ENCODE peak calls at places on chromosomes 13 and 19, in six cellular contexts. C is activated CD4-positive, alpha-beta T cell treated with anti-CD3 and anti-CD28 coated beads, Interleukin-2, amount 50 U/mL, for 1 hour; L is tibial nerve; H is stimulated activated CD4-positive, alpha-beta T cell treated with anti-CD3 and anti-CD28 coated beads, Interleukin-12 subunit alpha, Interleukin-12 subunit beta, amount 100 ng/mL, for 4 hours; F is lower lobe of right lung; Q is HS-5. N is an unnamed sample.

GRCh38 chr19:15122331-15123030 is 15.3 kb downstream of the SYDE1 start:
- DNase-seq in C (no peak), L (no peak), H (no peak), F (no peak), Q (no peak), N (no peak)

GRCh38 chr13:99353836-99354235 is 46.6 kb upstream of the GPR183 start:
- DNase-seq in C (no peak), L (no peak), H (no peak), F (no peak), Q (no peak), N (peak)

GRCh38 chr13:90461398-90461797 is 886.1 kb upstream of the MIR17HG start:
- DNase-seq in C (no peak), L (no peak), H (no peak), F (no peak), Q (no peak), N (no peak)

GRCh38 chr19:41219924-41220567 is 1.0 kb downstream of the AXL start:
- DNase-seq in C (no peak), L (peak), H (no peak), F (no peak), Q (no peak), N (no peak)

GRCh38 chr19:55443045-55443823 is at the start of gene SHISA7:
- DNase-seq in C (no peak), L (no peak), H (no peak), F (no peak), Q (no peak), N (no peak)

GRCh38 chr19:17209126-17210036 is 5.8 kb upstream of the USE1 start:
- DNase-seq in C (peak), L (no peak), H (peak), F (no peak), Q (no peak), N (no peak)

GRCh38 chr13:110245421-110245899 is 61.5 kb downstream of the COL4A1 start:
- DNase-seq in C (no peak), L (no peak), H (no peak), F (no peak), Q (no peak), N (no peak)

GRCh38 chr19:8724276-8724675 is 2.8 kb downstream of the OR2Z1 start:
- DNase-seq in C (no peak), L (no peak), H (no peak), F (no peak), Q (no peak), N (no peak)

GRCh38 chr13:104671901-104672300 is 1605.7 kb upstream of the SLC10A2 start:
- DNase-seq in C (no peak), L (no peak), H (no peak), F (no peak), Q (no peak), N (no peak)

GRCh38 chr13:48626077-48626449 is 27.7 kb upstream of the CYSLTR2 start:
- DNase-seq in C (no peak), L (no peak), H (no peak), F (no peak), Q (no peak), N (no peak)

GRCh38 chr13:29038700-29039099 is 218.6 kb downstream of the MTUS2 start:
- DNase-seq in C (no peak), L (no peak), H (no peak), F (no peak), Q (no peak), N (no peak)

GRCh38 chr13:85816413-85816812 is 17.2 kb upstream of the SLITRK6 start:
- DNase-seq in C (no peak), L (no peak), H (no peak), F (no peak), Q (no peak), N (no peak)

GRCh38 chr13:76474356-76474755 is 411.8 kb downstream of the KCTD12 start:
- DNase-seq in C (no peak), L (no peak), H (no peak), F (no peak), Q (no peak), N (no peak)

GRCh38 chr13:40172149-40172591 is 494.3 kb downstream of the FOXO1 start:
- DNase-seq in C (no peak), L (no peak), H (no peak), F (no peak), Q (no peak), N (no peak)

GRCh38 chr19:2977686-2978466 is 512 bp downstream of the TLE6 start:
- DNase-seq in C (no peak), L (no peak), H (no peak), F (no peak), Q (no peak), N (peak)

GRCh38 chr19:1104452-1105216 is 840 bp downstream of the GPX4 start:
- DNase-seq in C (peak), L (peak), H (peak), F (peak), Q (no peak), N (peak)

GRCh38 chr13:26221399-26221720 is 754 bp downstream of the RNF6 start:
- DNase-seq in C (no peak), L (no peak), H (no peak), F (no peak), Q (no peak), N (no peak)

GRCh38 chr19:925087-925911 is 536 bp upstream of the ARID3A start:
- DNase-seq in C (peak), L (peak), H (peak), F (peak), Q (peak), N (peak)

N was measured in CD4-positive, alpha-beta memory T cell.